ENCODE peak calls at places on chromosomes 6 and 20, in seven cellular contexts. One of them, this sample, is unnamed.

GRCh38 chr6:104705095-104705707 is 154.5 kb downstream of the HACE1 start:
- DNase-seq in WTC11: no peak
- DNase-seq in body of pancreas: no peak
- DNase-seq in spleen: no peak
- DNase-seq in HFF-Myc: peak; percentile 17
- DNase-seq in lower lobe of right lung: no peak
- DNase-seq in epithelial cell of esophagus: peak; percentile 75
- DNase-seq in this sample: no peak

GRCh38 chr6:87297115-87297514 is 25.3 kb upstream of the SMIM8 start:
- DNase-seq in WTC11: no peak
- DNase-seq in body of pancreas: no peak
- DNase-seq in spleen: no peak
- DNase-seq in HFF-Myc: no peak
- DNase-seq in lower lobe of right lung: no peak
- DNase-seq in epithelial cell of esophagus: peak; percentile 10
- DNase-seq in this sample: no peak

GRCh38 chr6:13290335-13290734 is 38.0 kb downstream of the TBC1D7 start:
- DNase-seq in WTC11: no peak
- DNase-seq in body of pancreas: no peak
- DNase-seq in spleen: no peak
- DNase-seq in HFF-Myc: no peak
- DNase-seq in lower lobe of right lung: no peak
- DNase-seq in epithelial cell of esophagus: no peak
- DNase-seq in this sample: no peak

GRCh38 chr20:3221398-3222226 is 12.3 kb downstream of the ITPA start:
- DNase-seq in WTC11: no peak
- DNase-seq in body of pancreas: no peak
- DNase-seq in spleen: no peak
- DNase-seq in HFF-Myc: no peak
- DNase-seq in lower lobe of right lung: no peak
- DNase-seq in epithelial cell of esophagus: peak; percentile 56
- DNase-seq in this sample: no peak

GRCh38 chr6:31948753-31949413 is 3.0 kb downstream of the CFB start:
- DNase-seq in WTC11: no peak
- DNase-seq in body of pancreas: no peak
- DNase-seq in spleen: peak; percentile 51
- DNase-seq in HFF-Myc: no peak
- DNase-seq in lower lobe of right lung: no peak
- DNase-seq in epithelial cell of esophagus: peak; percentile 75
- DNase-seq in this sample: no peak

GRCh38 chr6:111837641-111838500 is 35.4 kb downstream of the FYN start:
- DNase-seq in WTC11: no peak
- DNase-seq in body of pancreas: no peak
- DNase-seq in spleen: no peak
- DNase-seq in HFF-Myc: no peak
- DNase-seq in lower lobe of right lung: no peak
- DNase-seq in epithelial cell of esophagus: no peak
- DNase-seq in this sample: no peak

GRCh38 chr6:35185302-35185681 is 28.5 kb upstream of the SCUBE3 start:
- DNase-seq in WTC11: no peak
- DNase-seq in body of pancreas: no peak
- DNase-seq in spleen: no peak
- DNase-seq in HFF-Myc: no peak
- DNase-seq in lower lobe of right lung: peak; percentile 54
- DNase-seq in epithelial cell of esophagus: peak; percentile 81
- DNase-seq in this sample: no peak

GRCh38 chr6:52233975-52234823 is 10.1 kb downstream of the IL17F start:
- DNase-seq in WTC11: peak; percentile 50
- DNase-seq in body of pancreas: peak; percentile 44
- DNase-seq in spleen: no peak
- DNase-seq in HFF-Myc: peak; percentile 66
- DNase-seq in lower lobe of right lung: no peak
- DNase-seq in epithelial cell of esophagus: peak; percentile 76
- DNase-seq in this sample: no peak

GRCh38 chr20:9236408-9236912 is 167.6 kb downstream of the PLCB4 start:
- DNase-seq in WTC11: no peak
- DNase-seq in body of pancreas: no peak
- DNase-seq in spleen: no peak
- DNase-seq in HFF-Myc: no peak
- DNase-seq in lower lobe of right lung: no peak
- DNase-seq in epithelial cell of esophagus: no peak
- DNase-seq in this sample: no peak

GRCh38 chr6:70241991-70242420 is 60.9 kb downstream of the COL9A1 start:
- DNase-seq in WTC11: no peak
- DNase-seq in body of pancreas: peak; percentile 56
- DNase-seq in spleen: no peak
- DNase-seq in HFF-Myc: no peak
- DNase-seq in lower lobe of right lung: no peak
- DNase-seq in epithelial cell of esophagus: no peak
- DNase-seq in this sample: no peak

GRCh38 chr6:136095961-136096360 is 154.2 kb downstream of the MTFR2 start:
- DNase-seq in WTC11: no peak
- DNase-seq in body of pancreas: no peak
- DNase-seq in spleen: no peak
- DNase-seq in HFF-Myc: no peak
- DNase-seq in lower lobe of right lung: no peak
- DNase-seq in epithelial cell of esophagus: no peak
- DNase-seq in this sample: no peak

GRCh38 chr6:7727951-7728854 is 2.3 kb downstream of the BMP6 start:
- DNase-seq in WTC11: peak; percentile 43
- DNase-seq in body of pancreas: no peak
- DNase-seq in spleen: peak; percentile 78
- DNase-seq in HFF-Myc: no peak
- DNase-seq in lower lobe of right lung: peak; percentile 54
- DNase-seq in epithelial cell of esophagus: peak; percentile 19
- DNase-seq in this sample: no peak

GRCh38 chr20:45153756-45154155 is 20.9 kb upstream of the PI3 start:
- DNase-seq in WTC11: no peak
- DNase-seq in body of pancreas: no peak
- DNase-seq in spleen: no peak
- DNase-seq in HFF-Myc: no peak
- DNase-seq in lower lobe of right lung: no peak
- DNase-seq in epithelial cell of esophagus: no peak
- DNase-seq in this sample: no peak

GRCh38 chr6:121607716-121608115 is 172.3 kb downstream of the GJA1 start:
- DNase-seq in WTC11: no peak
- DNase-seq in body of pancreas: no peak
- DNase-seq in spleen: no peak
- DNase-seq in HFF-Myc: no peak
- DNase-seq in lower lobe of right lung: no peak
- DNase-seq in epithelial cell of esophagus: no peak
- DNase-seq in this sample: no peak

GRCh38 chr6:148179786-148180185 is 162.9 kb upstream of the SASH1 start:
- DNase-seq in WTC11: peak; percentile 21
- DNase-seq in body of pancreas: no peak
- DNase-seq in spleen: no peak
- DNase-seq in HFF-Myc: no peak
- DNase-seq in lower lobe of right lung: no peak
- DNase-seq in epithelial cell of esophagus: peak; percentile 32
- DNase-seq in this sample: no peak

GRCh38 chr20:17504326-17504897 is 26.8 kb downstream of the BFSP1 start:
- DNase-seq in WTC11: no peak
- DNase-seq in body of pancreas: peak; percentile 27
- DNase-seq in spleen: peak; percentile 83
- DNase-seq in HFF-Myc: no peak
- DNase-seq in lower lobe of right lung: no peak
- DNase-seq in epithelial cell of esophagus: no peak
- DNase-seq in this sample: no peak

GRCh38 chr6:149698175-149698574 is 19.7 kb downstream of the LATS1 start:
- DNase-seq in WTC11: no peak
- DNase-seq in body of pancreas: no peak
- DNase-seq in spleen: no peak
- DNase-seq in HFF-Myc: no peak
- DNase-seq in lower lobe of right lung: no peak
- DNase-seq in epithelial cell of esophagus: no peak
- DNase-seq in this sample: no peak

GRCh38 chr6:149696904-149697303 is 21.0 kb downstream of the LATS1 start:
- DNase-seq in WTC11: no peak
- DNase-seq in body of pancreas: no peak
- DNase-seq in spleen: no peak
- DNase-seq in HFF-Myc: no peak
- DNase-seq in lower lobe of right lung: no peak
- DNase-seq in epithelial cell of esophagus: peak; percentile 79
- DNase-seq in this sample: no peak

GRCh38 chr6:149694926-149695325 is 23.0 kb downstream of the LATS1 start:
- DNase-seq in WTC11: no peak
- DNase-seq in body of pancreas: no peak
- DNase-seq in spleen: no peak
- DNase-seq in HFF-Myc: no peak
- DNase-seq in lower lobe of right lung: no peak
- DNase-seq in epithelial cell of esophagus: no peak
- DNase-seq in this sample: no peak

GRCh38 chr6:149701699-149702098 is 16.2 kb downstream of the LATS1 start:
- DNase-seq in WTC11: no peak
- DNase-seq in body of pancreas: no peak
- DNase-seq in spleen: no peak
- DNase-seq in HFF-Myc: no peak
- DNase-seq in lower lobe of right lung: no peak
- DNase-seq in epithelial cell of esophagus: no peak
- DNase-seq in this sample: no peak

GRCh38 chr6:149699150-149699549 is 18.8 kb downstream of the LATS1 start:
- DNase-seq in WTC11: no peak
- DNase-seq in body of pancreas: no peak
- DNase-seq in spleen: no peak
- DNase-seq in HFF-Myc: no peak
- DNase-seq in lower lobe of right lung: no peak
- DNase-seq in epithelial cell of esophagus: no peak
- DNase-seq in this sample: no peak
- TF ChIP-seq CTCF in WTC11: no peak
- TF ChIP-seq CTCF in body of pancreas: no peak
- TF ChIP-seq CTCF in spleen: no peak
- TF ChIP-seq CTCF in HFF-Myc: no peak
- TF ChIP-seq CTCF in lower lobe of right lung: no peak
- TF ChIP-seq CTCF in epithelial cell of esophagus: peak; percentile 11
- TF ChIP-seq CTCF in this sample: no peak

GRCh38 chr20:35947489-35947888 is 6.8 kb downstream of the SCAND1 start:
- DNase-seq in WTC11: peak; percentile 67
- DNase-seq in body of pancreas: no peak
- DNase-seq in spleen: no peak
- DNase-seq in HFF-Myc: no peak
- DNase-seq in lower lobe of right lung: no peak
- DNase-seq in epithelial cell of esophagus: peak; percentile 35
- DNase-seq in this sample: no peak
- TF ChIP-seq CTCF in WTC11: peak; percentile 32
- TF ChIP-seq CTCF in body of pancreas: no peak
- TF ChIP-seq CTCF in spleen: no peak
- TF ChIP-seq CTCF in HFF-Myc: peak; percentile 49
- TF ChIP-seq CTCF in lower lobe of right lung: peak; percentile 14
- TF ChIP-seq CTCF in epithelial cell of esophagus: peak; percentile 39
- TF ChIP-seq CTCF in this sample: no peak

DNA sequence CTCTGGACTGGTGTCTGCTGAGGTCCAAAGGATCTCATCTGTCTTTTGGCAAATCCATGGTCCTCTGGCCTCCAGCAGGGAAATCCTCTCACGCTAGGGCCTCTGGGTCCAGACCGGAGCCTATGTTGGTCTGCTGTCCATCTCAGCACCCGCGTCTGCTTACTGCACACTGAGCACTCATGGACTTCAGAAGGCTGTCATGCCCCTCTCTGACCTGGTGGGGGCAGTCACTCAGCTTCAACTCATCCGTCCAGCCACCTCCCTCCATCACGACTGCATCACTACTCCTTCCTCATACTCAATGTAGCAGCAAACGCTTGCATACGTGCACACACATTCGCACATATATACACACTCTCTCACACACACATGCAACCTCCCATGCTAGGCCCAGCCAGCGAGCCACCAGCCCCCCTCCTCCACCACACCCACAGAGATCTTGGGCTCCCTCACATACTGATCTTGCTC is 33.3 kb downstream of the GABRR2 start:
- DNase-seq in WTC11: peak; percentile 74
- DNase-seq in body of pancreas: no peak
- DNase-seq in spleen: no peak
- DNase-seq in HFF-Myc: peak; percentile 37
- DNase-seq in lower lobe of right lung: peak; percentile 75
- DNase-seq in epithelial cell of esophagus: peak; percentile 43
- DNase-seq in this sample: no peak
- TF ChIP-seq CTCF in WTC11: peak; percentile 54
- TF ChIP-seq CTCF in body of pancreas: no peak
- TF ChIP-seq CTCF in spleen: peak; percentile 21
- TF ChIP-seq CTCF in HFF-Myc: peak; percentile 72
- TF ChIP-seq CTCF in lower lobe of right lung: peak; percentile 40
- TF ChIP-seq CTCF in epithelial cell of esophagus: peak; percentile 39
- TF ChIP-seq CTCF in this sample: no peak

GRCh38 chr20:34190679-34191090 is 50.5 kb upstream of the ASIP start:
- DNase-seq in WTC11: peak; percentile 82
- DNase-seq in body of pancreas: peak; percentile 66
- DNase-seq in spleen: no peak
- DNase-seq in HFF-Myc: peak; percentile 82
- DNase-seq in lower lobe of right lung: peak; percentile 67
- DNase-seq in epithelial cell of esophagus: peak; percentile 86
- DNase-seq in this sample: peak; percentile 46
- TF ChIP-seq CTCF in WTC11: peak; percentile 49
- TF ChIP-seq CTCF in body of pancreas: peak; percentile 49
- TF ChIP-seq CTCF in spleen: peak; percentile 21
- TF ChIP-seq CTCF in HFF-Myc: peak; percentile 92
- TF ChIP-seq CTCF in lower lobe of right lung: peak; percentile 68
- TF ChIP-seq CTCF in epithelial cell of esophagus: peak; percentile 87
- TF ChIP-seq CTCF in this sample: peak; percentile 43

GRCh38 chr6:38603966-38604365 is 35.8 kb downstream of the BTBD9 start:
- DNase-seq in WTC11: no peak
- DNase-seq in body of pancreas: no peak
- DNase-seq in spleen: no peak
- DNase-seq in HFF-Myc: no peak
- DNase-seq in lower lobe of right lung: no peak
- DNase-seq in epithelial cell of esophagus: peak; percentile 8
- DNase-seq in this sample: no peak
- TF ChIP-seq CTCF in WTC11: no peak
- TF ChIP-seq CTCF in body of pancreas: no peak
- TF ChIP-seq CTCF in spleen: no peak
- TF ChIP-seq CTCF in HFF-Myc: no peak
- TF ChIP-seq CTCF in lower lobe of right lung: no peak
- TF ChIP-seq CTCF in epithelial cell of esophagus: no peak
- TF ChIP-seq CTCF in this sample: no peak

DNA sequence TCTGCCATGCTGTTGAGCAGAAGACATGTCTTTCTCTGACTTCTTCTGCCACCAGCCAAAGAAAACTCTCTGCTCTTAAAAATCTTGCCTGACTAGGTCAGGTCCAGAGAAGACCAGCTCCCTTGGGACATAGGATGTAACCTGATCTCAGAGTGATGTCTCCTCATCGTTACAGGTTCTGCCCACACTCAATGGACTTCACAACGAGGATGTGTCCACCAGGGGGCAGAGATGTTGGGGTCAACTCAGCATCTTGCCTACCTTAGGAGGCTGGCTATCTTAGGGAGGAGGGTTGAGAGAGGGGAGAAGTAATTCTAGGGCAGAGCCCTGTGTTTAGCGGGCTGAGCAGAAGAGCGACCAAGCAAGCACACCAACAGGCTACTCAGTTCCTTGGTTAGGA is 207.6 kb upstream of the CDH4 start:
- DNase-seq in WTC11: peak; percentile 43
- DNase-seq in body of pancreas: no peak
- DNase-seq in spleen: no peak
- DNase-seq in HFF-Myc: no peak
- DNase-seq in lower lobe of right lung: no peak
- DNase-seq in epithelial cell of esophagus: no peak
- DNase-seq in this sample: no peak
- TF ChIP-seq CTCF in WTC11: peak; percentile 18
- TF ChIP-seq CTCF in body of pancreas: no peak
- TF ChIP-seq CTCF in spleen: no peak
- TF ChIP-seq CTCF in HFF-Myc: no peak
- TF ChIP-seq CTCF in lower lobe of right lung: no peak
- TF ChIP-seq CTCF in epithelial cell of esophagus: no peak
- TF ChIP-seq CTCF in this sample: peak; percentile 33

This sample was measured in mesothelial cell of epicardium.